ENCODE peak calls at places on chromosomes 3 and 15, in eight cellular contexts. One of them, this sample, is unnamed.

GRCh38 chr15:55253580-55253979 is 36.0 kb downstream of the RAB27A start:
- DNase-seq in GM13976: no peak
- DNase-seq in ELF-1: no peak
- DNase-seq in astrocyte: peak; percentile 79
- DNase-seq in NAMALWA: no peak
- DNase-seq in mesenteric fat pad: no peak
- DNase-seq in HuH-7: no peak
- DNase-seq in Peyer's patch: no peak
- DNase-seq in this sample: no peak

GRCh38 chr3:86251781-86252180 is 739.2 kb downstream of the VGLL3 start:
- DNase-seq in mesenteric fat pad: no peak
- DNase-seq in astrocyte: no peak
- DNase-seq in Peyer's patch: no peak
- DNase-seq in GM13976: no peak
- DNase-seq in ELF-1: no peak
- DNase-seq in HuH-7: no peak
- DNase-seq in NAMALWA: no peak
- DNase-seq in this sample: no peak

GRCh38 chr15:77282333-77282732 is 137.6 kb downstream of the PEAK1 start:
- DNase-seq in astrocyte: peak; percentile 75
- DNase-seq in GM13976: no peak
- DNase-seq in mesenteric fat pad: no peak
- DNase-seq in NAMALWA: no peak
- DNase-seq in HuH-7: no peak
- DNase-seq in Peyer's patch: no peak
- DNase-seq in ELF-1: peak; percentile 6
- DNase-seq in this sample: peak; percentile 67

GRCh38 chr3:194872669-194872977 is 186.9 kb downstream of the FAM43A start:
- DNase-seq in mesenteric fat pad: no peak
- DNase-seq in ELF-1: peak; percentile 58
- DNase-seq in NAMALWA: no peak
- DNase-seq in astrocyte: peak; percentile 70
- DNase-seq in HuH-7: no peak
- DNase-seq in GM13976: no peak
- DNase-seq in Peyer's patch: no peak
- DNase-seq in this sample: peak; percentile 62

GRCh38 chr3:188929138-188929537 is 242.6 kb upstream of the TPRG1 start:
- DNase-seq in ELF-1: no peak
- DNase-seq in Peyer's patch: no peak
- DNase-seq in GM13976: no peak
- DNase-seq in mesenteric fat pad: no peak
- DNase-seq in NAMALWA: no peak
- DNase-seq in HuH-7: peak; percentile 42
- DNase-seq in astrocyte: no peak
- DNase-seq in this sample: peak; percentile 44

GRCh38 chr15:78841307-78841706 is 30.0 kb upstream of the ADAMTS7 start:
- DNase-seq in astrocyte: peak; percentile 6
- DNase-seq in Peyer's patch: no peak
- DNase-seq in mesenteric fat pad: no peak
- DNase-seq in GM13976: peak; percentile 9
- DNase-seq in HuH-7: no peak
- DNase-seq in ELF-1: no peak
- DNase-seq in NAMALWA: no peak
- DNase-seq in this sample: no peak

GRCh38 chr3:127135241-127136023 is 57.5 kb upstream of the PRR23E start:
- DNase-seq in GM13976: no peak
- DNase-seq in HuH-7: no peak
- DNase-seq in ELF-1: peak; percentile 70
- DNase-seq in Peyer's patch: no peak
- DNase-seq in astrocyte: peak; percentile 21
- DNase-seq in mesenteric fat pad: no peak
- DNase-seq in NAMALWA: no peak
- DNase-seq in this sample: peak; percentile 58

GRCh38 chr3:194658477-194659242 is 13.3 kb downstream of the LSG1 start:
- DNase-seq in GM13976: no peak
- DNase-seq in Peyer's patch: no peak
- DNase-seq in HuH-7: no peak
- DNase-seq in mesenteric fat pad: no peak
- DNase-seq in ELF-1: no peak
- DNase-seq in astrocyte: no peak
- DNase-seq in NAMALWA: no peak
- DNase-seq in this sample: no peak

GRCh38 chr15:40854161-40854560 is 10.3 kb downstream of the SPINT1 start:
- DNase-seq in Peyer's patch: no peak
- DNase-seq in astrocyte: no peak
- DNase-seq in mesenteric fat pad: no peak
- DNase-seq in NAMALWA: no peak
- DNase-seq in HuH-7: no peak
- DNase-seq in ELF-1: no peak
- DNase-seq in GM13976: no peak
- DNase-seq in this sample: no peak